ENCODE peak calls at places on chromosomes 16 and 17, in four cellular contexts. E, C, W and A are unnamed samples.
A peak's percentile ranks its signal among the peaks of the same experiment; 100 is the strongest.

GRCh38 chr17:72249441-72249840 is 128.6 kb downstream of the SOX9 start:
- DNase-seq in E (no peak), W (no peak), C (peak; percentile 82), A (no peak)

GRCh38 chr17:3647769-3648540 is 11.4 kb downstream of the CTNS start:
- DNase-seq in E (no peak), W (peak; percentile 35), C (peak; percentile 67), A (no peak)

GRCh38 chr17:40312131-40312731 is 3.3 kb downstream of the RARA start:
- DNase-seq in C (peak; percentile 17), W (no peak), E (no peak), A (no peak)

GRCh38 chr17:69609495-69610315 is 195.2 kb downstream of the MAP2K6 start:
- DNase-seq in E (no peak), W (no peak), C (no peak), A (no peak)

GRCh38 chr16:77843412-77843811 is 55.0 kb downstream of the VAT1L start:
- DNase-seq in E (no peak), W (no peak), C (no peak), A (no peak)

GRCh38 chr17:31835984-31836383 is 23.1 kb downstream of the COPRS start:
- DNase-seq in E (no peak), C (no peak), W (no peak), A (no peak)

GRCh38 chr16:52407778-52408177 is 139.2 kb downstream of the TOX3 start:
- DNase-seq in C (no peak), W (no peak), E (no peak), A (no peak)

GRCh38 chr16:70795513-70795912 is 5.4 kb downstream of the VAC14 start:
- DNase-seq in C (no peak), E (no peak), W (no peak), A (no peak)

GRCh38 chr17:8287651-8288335 is 677 bp upstream of the RANGRF start:
- DNase-seq in W (no peak), C (no peak), E (no peak), A (no peak)

GRCh38 chr17:38558751-38559024 is 47.1 kb downstream of the SRCIN1 start:
- DNase-seq in E (no peak), C (no peak), W (no peak), A (no peak)

DNA sequence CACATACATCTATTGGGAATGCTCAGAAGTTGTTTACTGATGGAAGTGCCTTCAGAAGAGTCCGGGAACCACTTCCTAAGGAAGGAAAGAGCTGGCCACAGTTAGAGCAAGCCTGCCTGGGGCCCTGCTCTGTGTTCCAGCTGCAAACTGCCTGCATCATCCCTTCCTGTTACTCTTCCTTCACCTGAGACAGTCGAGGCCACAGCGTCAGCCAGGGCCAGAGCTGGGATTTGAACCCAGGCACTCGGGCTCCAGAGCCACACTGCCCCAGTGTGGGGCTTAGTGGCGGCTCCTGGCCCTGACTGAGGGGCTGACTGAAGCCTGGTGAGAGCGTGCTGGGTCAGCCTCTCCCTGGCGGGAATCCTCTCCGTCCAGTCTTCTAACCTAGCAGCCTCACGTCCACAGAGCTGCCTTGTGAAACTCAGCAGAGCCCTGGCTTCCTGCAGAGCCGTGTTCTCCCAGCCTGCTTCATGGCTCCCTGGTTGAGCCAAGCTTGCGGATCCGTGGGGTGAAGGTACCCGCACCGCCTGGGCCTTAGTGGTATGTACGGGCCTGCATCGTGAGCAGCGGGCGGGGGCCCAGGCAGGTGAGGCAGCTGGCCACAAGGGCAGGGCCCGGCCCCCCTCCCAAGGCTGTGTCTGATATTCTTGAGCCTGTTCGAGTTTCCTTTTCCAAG is 4.6 kb upstream of the C17orf99 start:
- DNase-seq in C (peak; percentile 11), E (no peak), W (no peak), A (no peak)
- TF ChIP-seq POLR2AphosphoS5 in C (no peak), E (no peak), W (no peak), A (no peak)

DNA sequence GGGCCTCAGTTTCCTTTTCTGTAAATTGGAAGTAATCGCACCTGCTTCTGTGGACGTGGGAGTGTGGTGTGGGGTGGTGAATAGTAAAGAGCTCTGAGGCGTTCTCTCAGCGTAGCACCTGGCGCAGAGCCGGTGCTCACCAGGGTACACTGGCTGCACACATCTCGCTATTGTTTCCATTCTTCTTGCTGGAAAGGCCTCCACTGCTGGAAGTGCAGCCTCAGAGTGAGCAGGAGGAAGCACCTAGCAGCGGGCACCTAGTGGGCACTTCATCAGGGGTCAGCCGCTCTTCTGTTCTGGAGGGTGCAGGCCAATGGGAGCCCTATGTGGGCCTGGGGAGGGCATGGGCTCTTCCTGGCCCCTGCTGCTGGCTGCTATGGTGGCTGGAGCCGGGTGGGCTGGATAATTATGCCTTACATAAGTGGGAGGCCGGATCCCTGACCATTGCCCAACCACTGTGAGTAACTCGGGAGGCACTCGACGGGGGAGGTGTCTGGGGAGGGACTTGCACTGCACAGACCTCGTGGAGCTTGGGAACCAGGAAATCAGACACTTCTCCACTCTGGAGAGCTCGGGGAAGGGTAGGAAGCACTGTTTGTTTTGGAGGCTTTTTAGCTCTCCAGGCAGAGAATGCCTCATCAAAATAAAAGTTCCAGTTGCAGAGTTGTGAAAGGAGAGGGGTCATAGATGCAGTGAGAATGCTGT is 1.7 kb downstream of the MAP2K3 start:
- DNase-seq in E (no peak), W (peak; percentile 91), C (peak; percentile 92), A (no peak)
- TF ChIP-seq POLR2AphosphoS5 in E (no peak), W (peak; percentile 32), C (peak; percentile 86), A (no peak)

GRCh38 chr17:75981019-75981615 is 2.1 kb downstream of the TEN1 start:
- DNase-seq in E (no peak), C (no peak), W (no peak), A (no peak)

GRCh38 chr17:75979705-75980187 is 706 bp downstream of the TEN1 start:
- DNase-seq in W (no peak), C (no peak), E (no peak), A (no peak)

GRCh38 chr17:75980188-75981018 is 1.4 kb downstream of the TEN1 start:
- DNase-seq in W (no peak), E (no peak), C (no peak), A (no peak)

GRCh38 chr17:75976175-75976848 is 2.7 kb downstream of the ACOX1 start:
- DNase-seq in C (no peak), W (no peak), E (no peak), A (no peak)

GRCh38 chr17:75978938-75979704 is at the start of the genes ACOX1 and TEN1:
- DNase-seq in C (peak; percentile 98), E (peak; percentile 85), W (peak; percentile 99), A (peak; percentile 84)
- TF ChIP-seq POLR2AphosphoS5 in C (peak; percentile 98), E (peak; percentile 95), W (peak; percentile 95), A (peak; percentile 95)

DNA sequence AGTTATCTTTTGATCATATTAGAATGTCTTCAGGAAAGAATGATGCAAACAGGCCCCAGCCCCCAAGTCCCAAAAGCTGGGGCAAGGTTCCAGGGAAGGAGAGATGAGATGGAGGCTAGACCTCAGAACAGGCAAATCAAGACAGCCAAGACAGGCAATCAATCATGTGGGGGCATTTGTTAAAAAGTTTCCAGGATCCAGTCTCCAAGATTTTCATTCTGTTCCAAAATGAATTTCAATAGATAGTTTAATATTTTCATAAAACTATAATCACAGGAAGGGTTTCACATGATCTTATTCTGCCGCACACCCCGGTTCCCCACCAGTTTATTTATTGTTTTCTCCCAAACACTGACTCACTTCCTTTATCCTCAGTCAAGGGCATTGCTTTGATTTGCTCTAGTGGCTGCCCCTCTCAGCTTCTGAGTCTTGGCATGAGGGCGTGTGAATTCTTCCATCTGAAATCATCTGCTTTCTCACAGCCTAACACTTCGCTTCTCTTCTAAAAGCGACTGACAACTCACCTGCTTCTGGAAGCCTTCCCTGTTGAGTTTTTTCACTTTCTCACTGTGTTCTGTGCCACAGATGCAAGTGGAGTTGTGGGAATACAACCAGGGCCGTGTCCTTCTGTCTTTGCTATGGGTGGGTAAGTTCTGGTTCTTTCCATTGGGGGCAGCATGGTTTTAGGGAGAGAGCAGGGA is 12.2 kb upstream of the TERF2 start:
- DNase-seq in C (no peak), W (no peak), E (no peak), A (no peak)
- TF ChIP-seq POLR2AphosphoS5 in C (no peak), W (no peak), E (no peak), A (no peak)

DNA sequence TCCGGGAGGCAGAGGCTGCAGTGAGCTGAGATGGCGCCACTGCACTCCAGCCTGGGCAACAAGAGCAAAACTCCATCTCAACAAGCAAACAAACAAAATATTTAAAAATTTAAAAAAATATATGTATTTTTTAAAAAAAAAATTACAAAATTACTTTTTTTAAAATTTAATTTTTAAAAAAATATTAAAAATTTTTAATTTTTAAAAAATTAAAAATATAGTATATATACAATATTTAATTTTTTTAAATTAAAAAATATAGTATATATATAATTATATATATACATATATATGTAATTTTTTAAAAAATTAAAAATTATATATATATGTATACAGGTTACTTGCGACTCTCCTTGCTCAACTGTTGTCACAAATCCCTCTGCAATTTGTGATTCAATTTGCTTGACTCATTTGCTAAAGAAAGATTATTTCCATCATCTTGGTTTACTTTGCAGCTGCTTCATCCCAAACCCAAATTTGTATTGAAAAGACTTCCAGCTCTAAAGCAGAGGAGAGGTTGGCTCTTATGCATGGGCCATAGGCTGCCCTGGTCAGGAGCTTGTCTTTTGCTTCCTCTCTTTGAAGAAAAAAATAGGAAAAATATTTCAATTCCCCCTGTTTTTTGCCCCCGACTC is 247.4 kb upstream of the IRX3 start:
- DNase-seq in W (no peak), C (no peak), E (no peak), A (no peak)
- TF ChIP-seq POLR2AphosphoS5 in W (no peak), C (no peak), E (no peak), A (no peak)

GRCh38 chr17:36935681-36936454 is 1.4 kb upstream of the LHX1 start:
- DNase-seq in E (no peak), C (no peak), W (no peak), A (no peak)

GRCh38 chr17:36938566-36939058 is 1.3 kb downstream of the LHX1 start:
- DNase-seq in E (no peak), C (no peak), W (no peak), A (no peak)

GRCh38 chr17:36937961-36938565 is 788 bp downstream of the LHX1 start:
- DNase-seq in W (no peak), E (no peak), C (no peak), A (no peak)

GRCh38 chr17:36936455-36936934 is 780 bp upstream of the LHX1 start:
- DNase-seq in C (no peak), W (no peak), E (no peak), A (no peak)

GRCh38 chr17:36937001-36937960 is at the start of gene LHX1:
- DNase-seq in W (no peak), C (no peak), E (no peak), A (no peak)
- TF ChIP-seq POLR2AphosphoS5 in W (no peak), C (peak; percentile 23), E (no peak), A (no peak)

GRCh38 chr16:48517493-48517892 is 92.5 kb downstream of the N4BP1 start:
- DNase-seq in E (no peak), W (no peak), C (no peak), A (no peak)
- TF ChIP-seq POLR2AphosphoS5 in E (no peak), W (no peak), C (no peak), A (no peak)

GRCh38 chr16:56931769-56932587 is at the start of gene HERPUD1:
- DNase-seq in E (peak; percentile 98), C (peak; percentile 99), W (peak; percentile 99), A (peak; percentile 98)
- TF ChIP-seq POLR2AphosphoS5 in E (peak; percentile 97), C (peak; percentile 100), W (peak; percentile 86), A (peak; percentile 98)